ENCODE peak calls at places on chromosomes 2 and 18, in nine cellular contexts. E, M, H, N, J, O, F, W and R are unnamed samples.

GRCh38 chr2:104701471-104701911 is 152.4 kb upstream of the POU3F3 start:
- DNase-seq in J (no peak), E (no peak), N (no peak), W (no peak), F (no peak), O (no peak), H (no peak), M (no peak), R (no peak)

GRCh38 chr18:32372047-32372380 is 98.7 kb downstream of the GAREM1 start:
- DNase-seq in E (no peak), H (no peak), F (no peak), N (no peak), M (no peak), O (no peak), J (no peak), W (no peak), R (no peak)

GRCh38 chr2:201978988-201979387 is 54.7 kb upstream of the FZD7 start:
- DNase-seq in F (no peak), O (no peak), N (no peak), H (no peak), W (no peak), J (no peak), M (no peak), E (no peak), R (no peak)

GRCh38 chr2:39932198-39932597 is 153.1 kb upstream of the THUMPD2 start:
- DNase-seq in M (no peak), F (no peak), O (no peak), H (no peak), J (no peak), E (no peak), N (no peak), W (no peak), R (no peak)

GRCh38 chr18:48848641-48849143 is 102.1 kb downstream of the SMAD7 start:
- DNase-seq in O (no peak), J (peak; percentile 1), F (no peak), N (no peak), E (no peak), M (no peak), W (no peak), H (peak; percentile 69), R (no peak)

GRCh38 chr2:241770185-241770935 is 6.3 kb upstream of the GAL3ST2 start:
- DNase-seq in E (no peak), F (no peak), H (peak; percentile 64), N (no peak), M (no peak), W (peak; percentile 54), O (no peak), J (no peak), R (no peak)

GRCh38 chr2:36770542-36771287 is 74.2 kb downstream of the VIT start:
- DNase-seq in F (peak; percentile 35), J (peak; percentile 14), N (peak; percentile 15), W (peak; percentile 30), E (no peak), H (peak; percentile 64), O (no peak), M (peak; percentile 60), R (peak; percentile 45)

GRCh38 chr18:48569139-48569914 is 30.5 kb downstream of the CTIF start:
- DNase-seq in J (no peak), F (no peak), N (no peak), M (no peak), H (no peak), O (no peak), E (no peak), W (no peak), R (no peak)

GRCh38 chr2:86052265-86052664 is 53.4 kb downstream of the POLR1A start:
- DNase-seq in N (no peak), J (no peak), W (no peak), F (no peak), O (no peak), H (no peak), E (no peak), M (no peak), R (no peak)

GRCh38 chr2:10282621-10283105 is 20.0 kb upstream of the HPCAL1 start:
- DNase-seq in F (no peak), O (no peak), H (no peak), J (no peak), M (no peak), E (no peak), N (no peak), W (no peak), R (no peak)

GRCh38 chr2:14536976-14537375 is 95.5 kb upstream of the LRATD1 start:
- DNase-seq in M (no peak), F (no peak), O (no peak), E (no peak), J (no peak), H (no peak), N (no peak), W (no peak), R (no peak)

GRCh38 chr2:233546774-233547173 is 19.8 kb downstream of the USP40 start:
- DNase-seq in M (no peak), E (no peak), H (no peak), F (no peak), N (no peak), W (no peak), J (no peak), O (no peak), R (no peak)

GRCh38 chr18:31990823-31991222 is 27.8 kb upstream of the RNF125 start:
- DNase-seq in J (no peak), N (no peak), F (no peak), W (no peak), E (peak; percentile 19), O (no peak), M (no peak), H (no peak), R (no peak)

GRCh38 chr18:49933530-49933929 is 120.2 kb upstream of the ACAA2 start:
- DNase-seq in W (no peak), H (no peak), N (no peak), M (no peak), F (peak; percentile 27), J (no peak), O (no peak), E (no peak), R (peak; percentile 32)

GRCh38 chr18:78362198-78362597 is 617.4 kb upstream of the SALL3 start:
- DNase-seq in J (no peak), F (no peak), O (no peak), E (no peak), H (no peak), M (no peak), W (no peak), N (no peak), R (no peak)

GRCh38 chr2:144518744-144519596 is 949 bp downstream of the ZEB2 start:
- DNase-seq in H (no peak), J (no peak), W (no peak), M (no peak), O (no peak), E (no peak), N (no peak), F (no peak), R (no peak)

GRCh38 chr2:132645943-132646804 is 23.8 kb downstream of the LYPD1 start:
- DNase-seq in N (no peak), J (no peak), E (peak; percentile 13), O (no peak), M (no peak), F (no peak), H (peak; percentile 26), W (no peak), R (no peak)

GRCh38 chr18:63022429-63023022 is 297.0 kb downstream of the BCL2 start:
- DNase-seq in F (no peak), M (no peak), N (no peak), E (no peak), W (peak; percentile 12), J (no peak), H (peak; percentile 59), O (no peak), R (no peak)